ENCODE peak calls at places on chromosomes 4 and X, in nine cellular contexts. A, L, F, V, J, S, P, Q and U are unnamed samples. For H3K9me3, the result is how much of the 10 kb centered on the place peaks cover.

GRCh38 chrX:39728025-39728424 is 369.7 kb downstream of the BCOR start:
- DNase-seq in V (no peak), F (peak), L (no peak), J (no peak), S (no peak), P (peak), Q (no peak), A (peak), U (no peak)

GRCh38 chrX:137567474-137568232 is 1.7 kb downstream of the ZIC3 start:
- DNase-seq in S (peak), Q (no peak), V (no peak), L (no peak), J (peak), F (no peak), P (no peak), A (no peak), U (no peak)

GRCh38 chrX:10076765-10077164 is 80.0 kb upstream of the CLCN4 start:
- DNase-seq in Q (no peak), J (no peak), S (no peak), P (no peak), F (no peak), V (peak), L (no peak), A (no peak), U (no peak)

GRCh38 chr4:147570616-147571015 is 46.6 kb upstream of the TMEM184C start:
- DNase-seq in L (no peak), F (peak), V (no peak), Q (no peak), S (no peak), J (no peak), A (no peak), P (no peak), U (no peak)

GRCh38 chr4:721261-722171 is 15.9 kb downstream of the PCGF3 start:
- DNase-seq in S (no peak), V (peak), P (no peak), J (no peak), L (no peak), Q (no peak), A (no peak), F (peak), U (no peak)

GRCh38 chr4:22607382-22607781 is 85.4 kb upstream of the GBA3 start:
- DNase-seq in L (peak), J (peak), A (peak), V (peak), F (peak), S (peak), Q (peak), P (peak), U (peak)

GRCh38 chr4:166996216-166996615 is 238.1 kb downstream of the SPOCK3 start:
- DNase-seq in L (no peak), F (no peak), S (no peak), J (no peak), Q (no peak), P (no peak), V (no peak), A (no peak), U (no peak)

GRCh38 chr4:94641702-94642560 is 115.8 kb upstream of the BMPR1B start:
- DNase-seq in F (peak), V (peak), P (no peak), J (no peak), Q (peak), L (no peak), A (peak), S (no peak), U (peak)

GRCh38 chr4:158067646-158068045 is 105.2 kb downstream of the GASK1B start:
- DNase-seq in F (peak), P (no peak), A (no peak), L (no peak), S (no peak), J (no peak), Q (no peak), V (no peak), U (no peak)

GRCh38 chrX:131874300-131874699 is 148.8 kb upstream of the STK26 start:
- DNase-seq in Q (no peak), F (no peak), L (no peak), J (no peak), S (no peak), P (no peak), V (no peak), A (no peak), U (no peak)

GRCh38 chr4:105598044-105598443 is 45.6 kb downstream of the ARHGEF38 start:
- DNase-seq in V (no peak), F (no peak), S (no peak), Q (no peak), A (no peak), J (no peak), P (no peak), L (no peak), U (no peak)

GRCh38 chr4:6764976-6765620 is 17.4 kb upstream of the KIAA0232 start:
- DNase-seq in J (no peak), F (no peak), L (no peak), V (no peak), S (no peak), A (no peak), Q (no peak), P (no peak), U (no peak)

GRCh38 chrX:97009391-97009790 is 125.7 kb downstream of the RPA4 start:
- DNase-seq in Q (no peak), F (no peak), P (no peak), L (no peak), S (no peak), J (no peak), A (no peak), V (peak), U (no peak)

GRCh38 chr4:105895609-105896460 is 564 bp downstream of the NPNT start:
- DNase-seq in F (peak), P (peak), A (no peak), V (peak), J (peak), S (peak), L (peak), Q (no peak), U (peak)

GRCh38 chr4:16161866-16162408 is 64.3 kb downstream of the TAPT1 start:
- DNase-seq in A (no peak), V (no peak), F (no peak), Q (no peak), J (no peak), S (no peak), P (no peak), L (no peak), U (no peak)

GRCh38 chrX:14963447-14964236 is 90.4 kb downstream of the MOSPD2 start:
- DNase-seq in L (no peak), S (no peak), A (peak), J (no peak), V (peak), Q (peak), P (no peak), F (peak), U (peak)

DNA sequence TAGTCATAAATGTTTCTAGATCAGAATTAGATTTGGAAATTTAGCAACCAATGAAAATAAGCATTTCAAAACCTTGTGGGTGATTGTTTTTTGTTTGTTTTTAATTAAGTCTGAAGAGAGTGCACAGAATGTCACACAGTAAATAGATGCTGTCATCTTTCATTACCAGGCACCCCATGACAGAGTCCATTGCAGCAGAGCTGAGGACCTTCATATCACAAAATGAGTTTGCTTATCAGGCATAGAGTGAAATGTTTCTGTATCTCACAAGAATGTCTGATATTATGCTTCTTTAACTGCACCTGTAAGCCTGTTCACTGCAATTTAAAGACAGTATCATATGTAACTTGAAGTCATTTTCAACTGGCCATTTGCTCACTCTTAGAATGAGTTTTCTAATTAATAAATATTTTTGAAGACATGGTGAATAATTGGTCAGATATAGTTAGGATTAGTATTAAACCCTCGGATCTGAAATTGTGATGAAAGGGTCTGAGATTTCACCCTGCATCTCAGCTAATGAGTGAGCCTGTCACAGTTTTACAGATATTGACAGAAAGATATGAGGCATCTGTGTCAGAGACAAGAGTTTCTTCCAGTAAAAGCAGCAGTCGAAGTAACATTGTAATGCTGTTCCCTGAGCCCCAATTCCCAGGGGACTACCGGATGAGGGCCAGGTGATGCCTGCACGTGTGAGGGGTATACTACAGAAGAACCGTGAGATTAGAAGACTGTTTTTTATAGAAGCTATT is 416.4 kb downstream of the CCSER1 start:
- DNase-seq in Q (no peak), A (no peak), F (no peak), P (no peak), S (no peak), L (no peak), V (no peak), J (no peak), U (no peak)
- H3K9me3 ChIP-seq in Q (under half), A (under half), F (under half), P (under half), S (under half), L (under half), V (under half), J (under half), U (under half)

DNA sequence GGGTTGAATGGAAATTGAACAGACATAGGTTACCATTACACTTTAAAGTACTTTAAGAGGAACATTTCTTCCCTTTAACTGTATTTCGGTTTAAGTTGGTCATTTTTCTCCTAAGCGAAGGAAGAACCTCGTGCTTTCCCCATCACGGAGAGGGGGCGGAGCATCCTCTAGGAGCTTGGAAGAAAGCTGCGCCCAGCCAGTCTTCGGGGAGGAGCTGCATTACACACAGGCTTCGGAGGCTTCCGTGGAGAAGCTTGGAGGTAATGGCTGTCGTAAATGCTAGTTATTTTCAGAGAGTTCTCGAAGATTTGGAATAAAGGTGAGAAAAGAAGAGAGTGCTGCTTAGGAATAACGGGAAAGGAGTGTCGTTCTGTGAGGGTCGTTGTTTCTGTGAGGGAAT is at the start of gene PWWP3B:
- DNase-seq in S (peak), P (peak), V (peak), L (no peak), F (peak), Q (peak), A (no peak), J (peak), U (peak)
- H2AFZ ChIP-seq in S (peak), P (peak), V (peak), L (no peak), F (no peak), Q (peak), A (no peak), J (no peak), U (peak)

GRCh38 chr4:48011722-48012121 is 4.8 kb downstream of the CNGA1 start:
- DNase-seq in Q (no peak), V (no peak), A (no peak), S (no peak), L (no peak), J (no peak), P (no peak), F (no peak), U (no peak)
- H3K9me3 ChIP-seq in Q (under half), V (under half), A (under half), S (under half), L (under half), J (under half), P (under half), F (under half), U (under half)

DNA sequence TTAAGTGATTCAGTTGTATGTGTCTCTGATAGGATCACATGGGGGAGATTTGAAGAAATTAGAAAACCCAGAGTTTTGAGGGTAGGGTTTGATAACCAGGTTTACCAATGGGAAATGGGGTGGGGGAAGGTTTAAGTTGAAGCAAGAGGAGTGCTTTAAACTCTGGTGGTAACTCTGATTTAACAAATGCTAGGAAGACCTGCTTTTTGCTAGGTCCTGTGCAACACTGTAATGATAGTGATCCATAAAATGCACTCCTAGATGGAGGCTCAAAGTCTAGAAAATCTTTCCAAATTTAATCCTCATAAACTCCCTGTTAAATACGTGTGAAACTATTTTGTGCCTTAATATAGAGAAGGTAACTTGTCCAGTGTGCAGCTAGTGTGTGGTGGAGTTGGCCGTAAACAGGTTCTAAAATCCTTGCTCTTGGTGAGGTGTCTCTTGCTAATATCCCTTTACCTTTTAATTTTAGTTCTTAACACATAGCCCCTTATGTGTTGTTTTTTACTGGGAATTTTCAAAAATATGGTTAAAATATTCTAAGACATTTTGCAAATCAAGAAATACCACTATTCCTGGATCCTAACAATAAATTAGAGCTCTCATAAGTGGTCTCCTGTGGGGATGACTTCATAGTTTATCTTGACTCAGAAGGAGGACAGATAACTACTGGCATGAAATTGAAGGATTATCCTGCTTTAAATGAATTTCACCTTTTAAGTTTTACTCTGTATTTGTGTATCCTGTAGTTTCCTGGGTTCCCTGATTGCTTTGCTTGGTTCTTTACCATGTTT is 4.1 kb downstream of the RPL34 start:
- DNase-seq in S (no peak), L (no peak), A (no peak), F (no peak), P (no peak), V (no peak), J (no peak), Q (no peak), U (no peak)
- H2AFZ ChIP-seq in S (no peak), L (no peak), A (no peak), F (no peak), P (no peak), V (no peak), J (no peak), Q (no peak), U (no peak)

DNA sequence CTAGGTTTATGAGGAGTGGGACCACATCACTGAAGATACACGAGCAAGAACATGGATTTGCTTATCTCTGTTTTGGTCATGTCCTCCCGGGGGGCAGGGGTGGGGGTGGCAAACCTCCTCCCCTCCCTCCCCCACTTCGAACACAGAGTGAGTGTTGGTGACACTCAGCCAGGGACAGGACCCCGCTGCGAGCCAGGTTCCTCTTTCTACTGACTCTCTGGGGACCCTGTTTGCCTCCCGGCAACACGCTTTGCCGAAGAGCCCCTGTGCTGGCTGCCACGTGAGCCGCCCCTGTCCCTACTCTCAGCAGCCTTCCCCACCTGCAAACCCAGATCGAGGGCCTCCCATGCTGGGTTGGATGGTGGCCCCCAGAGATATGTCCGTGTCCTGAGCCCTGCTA is 34.7 kb downstream of the P2RY8 start:
- DNase-seq in P (no peak), S (no peak), L (no peak), J (no peak), V (no peak), A (no peak), F (no peak), Q (no peak), U (no peak)
- H3K9me3 ChIP-seq in P (under half), S (under half), L (under half), J (under half), V (under half), A (under half), F (under half), Q (under half), U (under half)

GRCh38 chr4:152258391-152258790 is 277.5 kb downstream of the FBXW7 start:
- DNase-seq in F (no peak), V (no peak), S (no peak), J (no peak), P (no peak), Q (no peak), A (no peak), L (no peak), U (no peak)
- H2AFZ ChIP-seq in F (no peak), V (no peak), S (no peak), J (no peak), P (no peak), Q (no peak), A (peak), L (no peak), U (no peak)

GRCh38 chr4:156950950-156951349 is 20.6 kb downstream of the PDGFC start:
- DNase-seq in A (no peak), P (no peak), Q (no peak), F (no peak), S (no peak), V (no peak), L (no peak), J (no peak), U (peak)

GRCh38 chr4:156953951-156954350 is 17.6 kb downstream of the PDGFC start:
- DNase-seq in Q (no peak), L (no peak), F (no peak), V (no peak), P (no peak), A (no peak), S (no peak), J (no peak), U (no peak)

GRCh38 chr4:156950090-156950489 is 21.5 kb downstream of the PDGFC start:
- DNase-seq in J (no peak), V (no peak), S (no peak), L (no peak), A (no peak), Q (no peak), F (no peak), P (no peak), U (no peak)

GRCh38 chr4:156954598-156954997 is 17.0 kb downstream of the PDGFC start:
- DNase-seq in A (peak), L (no peak), S (no peak), P (no peak), V (no peak), F (no peak), Q (no peak), J (no peak), U (no peak)

GRCh38 chr4:156952078-156952759 is 19.4 kb downstream of the PDGFC start:
- DNase-seq in J (no peak), F (peak), S (no peak), P (no peak), L (no peak), V (no peak), Q (no peak), A (no peak), U (no peak)
- H3K9me3 ChIP-seq in J (under half), F (under half), S (under half), P (under half), L (under half), V (under half), Q (under half), A (under half), U (under half)